ENCODE peak calls at places on chromosomes 5 and 9, in nine cellular contexts. V, E, H, S, D, N, T, Z and P are unnamed samples.

GRCh38 chr5:14834062-14834461 is 37.5 kb downstream of the ANKH start:
- DNase-seq in H (no peak), T (no peak), S (no peak), N (no peak), Z (no peak), D (no peak), E (no peak), V (no peak), P (no peak)

GRCh38 chr5:125633523-125633922 is 789.7 kb upstream of the GRAMD2B start:
- DNase-seq in S (no peak), N (no peak), D (no peak), Z (no peak), H (no peak), V (no peak), T (no peak), E (no peak), P (no peak)

GRCh38 chr5:146722361-146722779 is 156.2 kb downstream of the PPP2R2B start:
- DNase-seq in D (no peak), E (no peak), V (no peak), S (no peak), Z (peak; percentile 69), T (no peak), H (no peak), N (no peak), P (no peak)

GRCh38 chr9:21551401-21551800 is 69.3 kb upstream of the IFNE start:
- DNase-seq in T (no peak), D (no peak), V (no peak), Z (peak; percentile 27), N (no peak), E (no peak), H (no peak), S (no peak), P (no peak)

GRCh38 chr9:113674436-113674835 is 201.7 kb upstream of the ZNF618 start:
- DNase-seq in Z (no peak), N (no peak), T (no peak), D (peak; percentile 40), H (no peak), S (no peak), E (no peak), V (no peak), P (no peak)

GRCh38 chr5:56270568-56271392 is 37.6 kb upstream of the ANKRD55 start:
- DNase-seq in N (peak; percentile 80), H (peak; percentile 91), S (peak; percentile 76), E (peak; percentile 64), Z (peak; percentile 93), T (peak; percentile 58), D (peak; percentile 82), V (peak; percentile 71), P (peak; percentile 27)

GRCh38 chr9:15735083-15735974 is 182.5 kb downstream of the CCDC171 start:
- DNase-seq in D (peak; percentile 92), T (no peak), E (peak; percentile 38), S (no peak), V (no peak), H (no peak), N (peak; percentile 91), Z (peak; percentile 95), P (no peak)

GRCh38 chr5:149853701-149854100 is 90.9 kb downstream of the PDE6A start:
- DNase-seq in D (no peak), Z (no peak), T (no peak), V (no peak), N (no peak), S (no peak), H (no peak), E (no peak), P (no peak)

GRCh38 chr5:55915783-55916182 is 64.6 kb downstream of the IL31RA start:
- DNase-seq in Z (no peak), S (no peak), T (no peak), E (no peak), H (no peak), D (no peak), V (no peak), N (no peak), P (no peak)

GRCh38 chr5:57735754-57736153 is 253.1 kb upstream of the ACTBL2 start:
- DNase-seq in H (no peak), N (peak; percentile 51), E (peak; percentile 42), S (no peak), T (no peak), V (no peak), Z (peak; percentile 84), D (peak; percentile 86), P (no peak)

GRCh38 chr9:128259156-128259555 is 16.7 kb downstream of the GOLGA2 start:
- DNase-seq in E (no peak), V (no peak), N (no peak), H (no peak), S (no peak), T (no peak), Z (no peak), D (no peak), P (no peak)

GRCh38 chr5:78511116-78511906 is 137.3 kb downstream of the LHFPL2 start:
- DNase-seq in T (no peak), H (no peak), N (no peak), S (no peak), Z (no peak), V (no peak), D (no peak), E (no peak), P (no peak)